ENCODE peak calls at places on chromosomes 3 and 15, in nine cellular contexts. P, U, C, W, V, N, X, K and B are unnamed samples.

GRCh38 chr15:97840501-97840900 is 120.0 kb upstream of the ARRDC4 start:
- DNase-seq in P (no peak), C (no peak), V (no peak), K (no peak), U (no peak), N (no peak), X (no peak), W (no peak), B (no peak)

GRCh38 chr3:170532573-170532972 is 53.3 kb downstream of the SLC7A14 start:
- DNase-seq in P (no peak), N (no peak), W (no peak), V (no peak), X (peak), U (no peak), C (no peak), K (no peak), B (no peak)

GRCh38 chr3:123027292-123028232 is at the start of gene SEMA5B:
- DNase-seq in P (peak), V (no peak), U (peak), W (no peak), X (peak), C (no peak), K (peak), N (no peak), B (peak)

GRCh38 chr3:109532257-109533216 is 195.2 kb upstream of the DPPA4 start:
- DNase-seq in C (peak), N (peak), U (peak), K (no peak), X (peak), W (peak), P (peak), V (peak), B (no peak)

GRCh38 chr3:5226783-5227182 is 39.3 kb downstream of the EDEM1 start:
- DNase-seq in P (peak), W (peak), X (no peak), N (no peak), K (peak), V (peak), C (no peak), U (no peak), B (no peak)

GRCh38 chr3:190575441-190576190 is 61.7 kb downstream of the IL1RAP start:
- DNase-seq in N (no peak), V (no peak), C (no peak), X (no peak), U (no peak), P (no peak), W (no peak), K (no peak), B (no peak)

GRCh38 chr3:138909904-138910303 is 37.0 kb downstream of the FOXL2 start:
- DNase-seq in W (no peak), C (no peak), K (no peak), P (no peak), U (no peak), V (no peak), X (no peak), N (no peak), B (no peak)

GRCh38 chr3:16311960-16312451 is 47.0 kb downstream of the OXNAD1 start:
- DNase-seq in U (peak), K (peak), C (no peak), P (no peak), N (no peak), V (peak), X (no peak), W (no peak), B (no peak)

GRCh38 chr3:170778240-170779217 is 91.5 kb downstream of the RPL22L1 start:
- DNase-seq in W (no peak), C (no peak), N (no peak), K (no peak), X (no peak), P (no peak), V (no peak), U (no peak), B (no peak)

GRCh38 chr3:142595581-142595950 is 627 bp upstream of the PLS1 start:
- DNase-seq in V (no peak), N (no peak), C (peak), K (peak), U (no peak), W (peak), X (no peak), P (peak), B (no peak)

GRCh38 chr3:52346623-52347530 is 30.8 kb downstream of the DNAH1 start:
- DNase-seq in N (no peak), P (peak), X (no peak), W (peak), C (peak), K (no peak), U (no peak), V (peak), B (no peak)

GRCh38 chr15:79283252-79284048 is 928 bp downstream of the ANKRD34C start:
- DNase-seq in N (peak), U (peak), V (peak), K (peak), P (peak), W (peak), X (no peak), C (peak), B (no peak)

GRCh38 chr3:16496008-16496407 is 17.5 kb downstream of the RFTN1 start:
- DNase-seq in U (no peak), W (no peak), N (no peak), P (no peak), K (no peak), C (no peak), X (no peak), V (no peak), B (no peak)

GRCh38 chr15:64857421-64857820 is 15.7 kb downstream of the PLEKHO2 start:
- DNase-seq in W (peak), K (no peak), N (no peak), X (no peak), C (peak), V (no peak), U (no peak), P (no peak), B (no peak)

GRCh38 chr15:72222433-72222832 is 8.6 kb downstream of the PKM start:
- DNase-seq in W (peak), K (peak), X (no peak), U (no peak), P (peak), V (no peak), C (no peak), N (no peak), B (no peak)

GRCh38 chr3:140850210-140850955 is 91.3 kb upstream of the SLC25A36 start:
- DNase-seq in N (no peak), U (no peak), C (no peak), K (no peak), W (no peak), X (no peak), P (peak), V (no peak), B (no peak)